ENCODE peak calls at places on chromosomes 2 and 18, in ten cellular contexts. O is pancreas; C is activated CD4-positive, alpha-beta T cell treated with anti-CD3 and anti-CD28 coated beads, Interleukin-2, amount 50 U/mL, for 24 hours; J is nucleus accumbens; I is body of pancreas; Z is effector CD4-positive, alpha-beta T cell; M is T-helper 2 cell; K is Calu3; Q is dermis microvascular lymphatic vessel endothelial cell; D is amygdala. U is an unnamed sample.

GRCh38 chr2:75098856-75099255 is 100.5 kb downstream of the TACR1 start:
- DNase-seq in Q (peak; percentile 9), J (no peak), M (no peak), D (no peak), I (no peak), O (no peak), K (peak; percentile 20), Z (no peak), C (no peak), U (no peak)

GRCh38 chr18:32695534-32695933 is 77.3 kb downstream of the KLHL14 start:
- DNase-seq in Q (no peak), K (no peak), C (no peak), I (no peak), M (no peak), D (no peak), J (no peak), O (no peak), Z (no peak), U (no peak)

GRCh38 chr2:106857882-106858478 is 28.0 kb downstream of the ST6GAL2 start:
- DNase-seq in Q (no peak), J (no peak), O (no peak), M (no peak), D (no peak), C (no peak), Z (no peak), K (no peak), I (no peak), U (no peak)

GRCh38 chr2:234130734-234131133 is 80.2 kb downstream of the SPP2 start:
- DNase-seq in D (no peak), C (no peak), Z (no peak), J (no peak), K (no peak), O (no peak), M (no peak), Q (no peak), I (no peak), U (no peak)

GRCh38 chr2:234635284-234635683 is 138.4 kb upstream of the ARL4C start:
- DNase-seq in K (no peak), I (no peak), D (no peak), O (no peak), J (no peak), Z (no peak), Q (no peak), M (no peak), C (no peak), U (no peak)

GRCh38 chr2:148814143-148814852 is 60.7 kb upstream of the KIF5C start:
- DNase-seq in Q (no peak), K (peak; percentile 18), Z (no peak), M (no peak), C (no peak), D (no peak), I (no peak), J (no peak), O (no peak), U (no peak)

GRCh38 chr2:16650287-16651249 is 15.1 kb downstream of the CYRIA start:
- DNase-seq in K (peak; percentile 21), J (no peak), O (no peak), I (no peak), C (no peak), Q (peak; percentile 61), D (no peak), Z (no peak), M (no peak), U (peak; percentile 82)

GRCh38 chr18:56373601-56374000 is 264.8 kb downstream of the TXNL1 start:
- DNase-seq in Q (no peak), K (no peak), M (no peak), I (no peak), D (no peak), C (no peak), J (no peak), O (no peak), Z (no peak), U (no peak)

GRCh38 chr2:180722551-180723239 is 257.7 kb upstream of the UBE2E3 start:
- DNase-seq in Q (no peak), M (no peak), I (no peak), C (no peak), Z (no peak), K (no peak), O (no peak), J (no peak), D (no peak), U (no peak)

GRCh38 chr2:119305497-119306195 is 61.0 kb downstream of the C2orf76 start:
- DNase-seq in Z (no peak), O (no peak), C (no peak), D (no peak), K (no peak), J (no peak), M (no peak), I (no peak), Q (no peak), U (no peak)

GRCh38 chr18:70416496-70416895 is 127.7 kb downstream of the SOCS6 start:
- DNase-seq in O (no peak), Z (no peak), M (no peak), D (no peak), J (no peak), C (no peak), K (no peak), I (no peak), Q (no peak), U (no peak)

GRCh38 chr18:55351980-55352714 is 235.8 kb downstream of the TCF4 start:
- DNase-seq in K (no peak), Q (no peak), C (no peak), Z (no peak), J (no peak), D (no peak), M (no peak), I (no peak), O (no peak), U (no peak)

GRCh38 chr18:32425466-32425865 is 45.2 kb downstream of the GAREM1 start:
- DNase-seq in C (no peak), Z (no peak), D (no peak), O (no peak), J (no peak), I (no peak), Q (no peak), K (no peak), M (no peak), U (no peak)

GRCh38 chr18:35328868-35329267 is 15.4 kb downstream of the ZNF24 start:
- DNase-seq in Q (no peak), K (no peak), O (no peak), I (no peak), D (no peak), M (no peak), J (no peak), C (no peak), Z (no peak), U (no peak)

GRCh38 chr2:231991664-231992063 is 30.2 kb downstream of the DIS3L2 start:
- DNase-seq in M (no peak), K (no peak), I (no peak), D (no peak), J (no peak), O (no peak), Z (no peak), Q (no peak), C (no peak), U (no peak)

GRCh38 chr18:75478996-75479870 is 51.7 kb upstream of the SMIM21 start:
- DNase-seq in D (no peak), M (peak; percentile 6), K (peak; percentile 13), Q (peak; percentile 64), I (no peak), O (no peak), C (no peak), J (no peak), Z (no peak), U (no peak)

GRCh38 chr2:30932850-30933249 is 125.6 kb upstream of the CAPN13 start:
- DNase-seq in M (no peak), C (no peak), Q (no peak), K (no peak), J (no peak), Z (no peak), O (no peak), D (no peak), I (no peak), U (no peak)

GRCh38 chr2:10225291-10226031 is 77.2 kb upstream of the HPCAL1 start:
- DNase-seq in I (no peak), J (no peak), K (no peak), O (no peak), Q (no peak), Z (no peak), C (no peak), D (no peak), M (no peak), U (no peak)

GRCh38 chr2:620456-621302 is 56.5 kb downstream of the TMEM18 start:
- DNase-seq in Q (no peak), C (no peak), O (no peak), J (no peak), K (no peak), I (no peak), Z (no peak), M (no peak), D (no peak), U (no peak)

GRCh38 chr2:46032996-46033395 is 264.2 kb upstream of the EPAS1 start:
- DNase-seq in O (no peak), K (no peak), M (no peak), I (no peak), J (no peak), Q (no peak), C (no peak), D (no peak), Z (no peak), U (no peak)

GRCh38 chr18:47036298-47036874 is 965 bp upstream of the ELOA2 start:
- DNase-seq in C (no peak), D (no peak), I (no peak), M (no peak), K (peak; percentile 32), O (no peak), J (no peak), Q (peak; percentile 3), Z (no peak), U (no peak)